ENCODE peak calls at places on chromosomes 4 and X, in six cellular contexts. Y, R, K, I, V and H are unnamed samples.

GRCh38 chr4:133483600-133484246 is 334.6 kb downstream of the PCDH10 start:
- DNase-seq in Y (peak), R (no peak), K (peak), I (peak), V (no peak), H (no peak)

GRCh38 chr4:137641554-137641953 is 109.3 kb upstream of the PCDH18 start:
- DNase-seq in Y (peak), R (peak), K (no peak), I (no peak), V (no peak), H (no peak)

GRCh38 chrX:110210417-110211139 is 107.3 kb downstream of the AMMECR1 start:
- DNase-seq in Y (peak), R (peak), K (peak), I (peak), V (no peak), H (no peak)

GRCh38 chrX:21738145-21738949 is 19.6 kb downstream of the SMPX start:
- DNase-seq in Y (no peak), R (no peak), K (no peak), I (no peak), V (no peak), H (no peak)

GRCh38 chr4:80336582-80336981 is 1.1 kb downstream of the CFAP299 start:
- DNase-seq in Y (peak), R (peak), K (peak), I (peak), V (no peak), H (peak)

GRCh38 chrX:93422693-93423092 is 250.7 kb downstream of the NAP1L3 start:
- DNase-seq in Y (peak), R (no peak), K (peak), I (peak), V (peak), H (peak)

GRCh38 chr4:165077034-165077578 is 23.4 kb downstream of the TRIM75 start:
- DNase-seq in Y (no peak), R (no peak), K (no peak), I (no peak), V (no peak), H (no peak)

GRCh38 chr4:100356172-100356571 is 161.7 kb downstream of the EMCN start:
- DNase-seq in Y (peak), R (no peak), K (peak), I (peak), V (no peak), H (no peak)

GRCh38 chr4:43224591-43224990 is 332.1 kb downstream of the GRXCR1 start:
- DNase-seq in Y (peak), R (no peak), K (no peak), I (no peak), V (no peak), H (no peak)

GRCh38 chr4:181958435-181958834 is 284.8 kb upstream of the TENM3 start:
- DNase-seq in Y (no peak), R (peak), K (no peak), I (no peak), V (no peak), H (no peak)

GRCh38 chr4:2335729-2336101 is 73.8 kb upstream of the MXD4 start:
- DNase-seq in Y (no peak), R (no peak), K (no peak), I (no peak), V (peak), H (no peak)

GRCh38 chrX:102832661-102833060 is 104.4 kb upstream of the RAB40AL start:
- DNase-seq in Y (peak), R (peak), K (peak), I (peak), V (no peak), H (no peak)

DNA sequence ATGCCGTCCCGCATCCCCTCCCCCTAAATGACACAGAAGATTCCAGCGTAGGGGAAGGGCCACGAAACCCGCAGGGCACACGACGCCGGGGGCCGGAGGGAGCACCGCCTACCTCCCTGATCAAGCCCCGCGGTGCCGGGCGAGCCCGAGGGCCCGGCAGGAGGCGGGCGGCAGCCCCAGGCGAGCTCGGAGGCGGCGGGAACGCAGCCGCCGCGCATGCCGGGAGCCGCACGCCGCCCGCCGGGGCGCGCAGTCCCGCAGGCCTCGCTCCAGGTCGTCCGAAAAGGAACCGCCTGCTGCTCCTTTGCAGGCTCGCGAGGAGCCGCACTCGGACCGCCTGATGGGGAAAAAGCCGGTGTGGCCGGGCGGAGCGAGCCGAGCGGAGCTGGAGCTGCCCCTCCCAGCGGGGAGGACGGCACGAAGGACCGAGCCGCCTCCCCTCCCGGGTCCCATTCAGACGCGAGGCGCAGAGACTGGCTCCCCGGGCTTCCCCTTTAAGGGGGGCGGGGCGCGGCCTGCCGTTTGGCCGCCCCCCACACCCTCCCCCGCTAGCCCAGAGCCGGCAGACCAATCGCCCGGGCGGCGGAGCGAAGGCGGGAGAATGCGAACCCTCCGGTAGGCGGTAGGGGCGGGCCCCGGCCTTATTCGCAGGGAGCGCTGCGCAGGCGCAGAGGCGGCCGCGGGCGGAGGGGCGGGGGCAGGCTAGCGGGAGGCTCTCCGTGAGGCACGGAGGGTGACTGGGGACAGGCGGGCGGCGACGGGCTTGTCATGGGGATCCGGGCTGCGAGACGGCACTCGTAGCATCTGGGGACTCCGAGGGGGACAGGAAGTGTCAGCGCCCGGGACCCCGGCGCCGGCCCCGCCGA is 561 bp upstream of the ING2 start:
- DNase-seq in Y (peak), R (peak), K (peak), I (peak), V (peak), H (peak)
- TF ChIP-seq CTCF in Y (peak), R (peak), K (no peak), I (no peak), V (no peak), H (no peak)

DNA sequence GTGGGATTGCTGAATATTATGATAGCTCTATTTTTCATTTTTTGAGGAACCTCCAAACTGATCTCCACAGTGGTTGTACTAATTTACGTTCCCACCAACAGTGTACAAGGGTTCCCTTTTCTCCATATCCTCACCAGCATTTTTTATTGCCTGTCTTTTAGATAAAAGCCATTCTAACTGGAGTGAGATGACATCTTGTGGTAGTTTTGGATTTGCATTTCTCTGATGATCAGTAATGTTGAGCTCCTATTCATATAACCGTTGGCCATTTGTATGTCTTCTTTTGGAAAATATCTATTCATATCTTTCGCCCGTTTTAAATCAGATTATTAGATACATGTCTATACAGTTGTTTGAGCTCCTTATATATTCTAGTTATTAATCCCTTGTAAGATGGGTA is 101.8 kb downstream of the RASGEF1B start:
- DNase-seq in Y (no peak), R (no peak), K (peak), I (no peak), V (no peak), H (no peak)
- TF ChIP-seq CTCF in Y (peak), R (peak), K (peak), I (no peak), V (no peak), H (no peak)

GRCh38 chr4:126051709-126052424 is 737.1 kb downstream of the FAT4 start:
- DNase-seq in Y (peak), R (peak), K (peak), I (peak), V (no peak), H (no peak)
- TF ChIP-seq CTCF in Y (peak), R (peak), K (no peak), I (no peak), V (no peak), H (no peak)

GRCh38 chr4:98148856-98149255 is 5.6 kb upstream of the STPG2 start:
- DNase-seq in Y (no peak), R (no peak), K (peak), I (no peak), V (no peak), H (no peak)

GRCh38 chr4:98143001-98143899 is at the start of gene STPG2:
- DNase-seq in Y (peak), R (peak), K (peak), I (peak), V (peak), H (peak)
- TF ChIP-seq CTCF in Y (peak), R (peak), K (peak), I (peak), V (no peak), H (peak)

DNA sequence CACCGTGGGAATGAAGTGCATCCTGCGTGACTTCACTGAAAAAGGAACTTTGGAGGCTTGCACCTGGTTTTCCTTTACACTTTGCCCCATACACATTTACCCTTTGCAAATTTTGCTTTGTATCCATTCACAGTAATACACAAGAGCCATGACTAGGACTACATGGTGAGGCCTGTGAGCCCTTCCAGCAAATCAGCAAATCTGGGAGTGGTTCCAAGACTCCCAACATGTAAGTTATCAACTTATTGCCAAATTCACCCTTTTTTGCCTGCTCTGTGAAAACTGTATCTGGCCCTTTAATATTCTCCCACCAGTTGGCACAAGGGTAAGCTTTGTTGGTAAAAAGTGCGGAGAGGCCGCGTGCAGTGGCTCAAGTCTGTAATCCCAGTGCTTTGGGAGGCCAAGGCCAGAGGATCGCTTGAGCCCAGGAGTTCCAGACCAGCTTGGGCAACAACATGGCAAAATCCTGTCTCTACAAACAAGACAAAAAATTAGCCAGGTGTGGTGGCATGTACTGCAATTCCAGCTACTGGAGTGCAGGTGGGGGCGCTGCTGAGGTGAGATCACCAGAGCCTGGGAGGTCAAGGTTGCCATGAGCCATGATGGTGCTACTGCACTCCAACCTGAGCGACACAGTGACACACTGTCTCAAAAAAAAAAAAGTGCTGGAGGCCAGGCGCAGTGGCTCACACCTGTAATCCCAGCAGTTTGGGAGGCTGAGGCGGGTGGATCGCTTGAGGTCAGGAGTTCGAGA is 5.0 kb downstream of the PRMT9 start:
- DNase-seq in Y (peak), R (peak), K (peak), I (no peak), V (no peak), H (no peak)
- TF ChIP-seq CTCF in Y (no peak), R (no peak), K (peak), I (peak), V (peak), H (no peak)

DNA sequence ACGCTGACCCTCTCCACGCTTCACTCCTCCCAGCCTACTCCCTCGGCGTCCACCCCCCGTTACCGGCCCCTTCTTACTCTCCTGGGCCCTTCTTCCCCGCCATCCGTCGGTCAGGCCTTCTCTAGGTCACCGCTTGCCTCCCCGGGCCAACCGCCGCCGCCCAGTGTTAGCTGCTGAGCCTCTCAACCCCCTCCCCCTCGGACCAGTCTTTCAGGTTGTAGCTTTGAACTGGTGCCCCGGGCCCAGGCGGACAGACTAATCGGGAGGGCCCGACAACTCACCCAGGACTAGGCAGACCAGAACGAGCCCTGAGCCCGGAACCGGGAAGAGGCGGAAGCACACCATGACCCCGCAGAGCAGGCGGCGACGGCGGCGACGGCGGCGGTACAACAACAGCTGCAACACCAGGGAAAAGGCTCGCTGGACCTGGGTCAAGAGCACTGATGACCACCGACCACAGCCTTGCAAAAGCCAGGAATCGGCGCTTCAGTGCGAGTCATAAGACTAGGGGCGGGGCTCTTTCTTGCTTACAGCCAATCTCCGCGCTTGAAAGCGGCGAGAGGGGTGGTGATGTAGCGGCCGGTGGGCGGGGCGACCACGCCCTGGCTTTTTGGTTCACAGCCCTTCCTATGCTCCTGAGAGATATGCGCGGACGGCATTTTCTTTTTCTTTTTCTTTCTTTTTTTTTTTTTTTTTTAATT is at the start of gene LAMP2:
- DNase-seq in Y (peak), R (peak), K (peak), I (peak), V (peak), H (peak)
- TF ChIP-seq CTCF in Y (no peak), R (no peak), K (no peak), I (no peak), V (no peak), H (no peak)

GRCh38 chr4:148445071-148445902 is 3.1 kb upstream of the NR3C2 start:
- DNase-seq in Y (no peak), R (no peak), K (peak), I (no peak), V (peak), H (peak)

GRCh38 chr4:148445903-148446261 is 3.7 kb upstream of the NR3C2 start:
- DNase-seq in Y (no peak), R (no peak), K (no peak), I (no peak), V (no peak), H (no peak)

GRCh38 chr4:148442830-148443549 is 776 bp upstream of the NR3C2 start:
- DNase-seq in Y (no peak), R (no peak), K (no peak), I (no peak), V (peak), H (peak)

GRCh38 chr4:148443550-148444295 is 1.5 kb upstream of the NR3C2 start:
- DNase-seq in Y (no peak), R (no peak), K (peak), I (no peak), V (peak), H (peak)

DNA sequence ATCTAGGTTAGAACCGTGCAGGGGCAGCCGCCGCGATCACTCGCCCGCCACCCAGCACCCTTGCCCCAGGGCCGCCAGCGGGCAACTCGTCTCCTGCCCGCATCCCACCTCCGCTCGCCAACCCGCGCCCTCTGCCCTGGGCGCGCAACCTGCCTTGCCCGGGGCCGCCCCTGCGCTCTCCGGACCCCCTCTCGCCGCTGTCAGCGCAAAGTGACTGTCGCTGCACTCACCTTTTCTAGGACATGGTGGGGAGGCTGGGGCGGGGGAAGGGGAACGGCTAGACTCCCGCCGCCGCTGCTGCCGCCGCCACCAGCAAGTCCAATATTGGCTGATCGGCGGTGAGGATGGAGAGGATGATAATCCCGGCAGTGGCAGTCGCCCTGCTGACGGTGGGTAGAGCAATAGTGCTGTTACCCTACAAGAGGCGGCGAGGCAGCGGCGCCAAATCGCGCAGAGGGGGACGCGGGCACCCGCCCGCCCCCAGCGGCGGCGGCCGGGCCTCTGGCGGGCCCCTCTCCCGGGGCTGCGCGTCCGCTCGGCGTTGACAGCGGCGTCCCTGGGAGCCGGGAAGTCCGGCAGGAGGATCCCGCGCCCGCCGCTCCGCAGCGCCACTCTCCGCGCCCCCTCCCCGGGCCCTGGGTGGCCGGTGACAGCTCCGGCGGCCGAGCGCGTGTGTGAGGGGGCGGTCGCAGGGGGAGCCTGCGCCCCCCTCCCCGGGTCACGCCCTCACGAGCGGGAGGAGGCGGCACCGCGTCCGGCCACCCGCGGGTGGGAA is 2.3 kb upstream of the NR3C2 start:
- DNase-seq in Y (no peak), R (no peak), K (peak), I (peak), V (peak), H (peak)
- TF ChIP-seq CTCF in Y (no peak), R (no peak), K (no peak), I (no peak), V (no peak), H (no peak)